ENCODE peak calls at places on chromosomes 4 and X, in six cellular contexts. P, K, N, L, Z and W are unnamed samples.

GRCh38 chr4:57905965-57906364 is 795.8 kb upstream of the IGFBP7 start:
- DNase-seq in P (no peak), K (no peak), N (no peak), L (no peak), Z (no peak), W (peak)

GRCh38 chr4:39706334-39706733 is 8.4 kb downstream of the UBE2K start:
- DNase-seq in P (peak), K (no peak), N (no peak), L (no peak), Z (no peak), W (no peak)

GRCh38 chrX:27995611-27996010 is 14.4 kb upstream of the DCAF8L1 start:
- DNase-seq in P (no peak), K (no peak), N (no peak), L (no peak), Z (no peak), W (no peak)

GRCh38 chr4:71195932-71196331 is 142.9 kb upstream of the SLC4A4 start:
- DNase-seq in P (peak), K (no peak), N (no peak), L (no peak), Z (no peak), W (no peak)

GRCh38 chr4:80005863-80006262 is 67.2 kb downstream of the ANTXR2 start:
- DNase-seq in P (no peak), K (no peak), N (no peak), L (no peak), Z (no peak), W (no peak)

GRCh38 chr4:68288046-68288740 is 42.7 kb upstream of the TMPRSS11B start:
- DNase-seq in P (no peak), K (no peak), N (no peak), L (no peak), Z (no peak), W (no peak)

GRCh38 chrX:47831788-47832187 is 4.9 kb upstream of the ZNF81 start:
- DNase-seq in P (peak), K (no peak), N (peak), L (no peak), Z (no peak), W (peak)

GRCh38 chr4:186954506-186954905 is 230.8 kb upstream of the FAT1 start:
- DNase-seq in P (no peak), K (no peak), N (no peak), L (no peak), Z (no peak), W (no peak)

GRCh38 chr4:94403735-94404134 is 48.0 kb upstream of the PDLIM5 start:
- DNase-seq in P (no peak), K (no peak), N (no peak), L (no peak), Z (no peak), W (peak)

GRCh38 chr4:54384563-54384962 is 155.5 kb downstream of the PDGFRA start:
- DNase-seq in P (peak), K (no peak), N (no peak), L (peak), Z (peak), W (no peak)

GRCh38 chrX:130393451-130394074 is 8.1 kb upstream of the GPR119 start:
- DNase-seq in P (peak), K (no peak), N (peak), L (peak), Z (no peak), W (peak)

GRCh38 chr4:169341490-169341889 is 70.7 kb upstream of the SH3RF1 start:
- DNase-seq in P (peak), K (no peak), N (no peak), L (no peak), Z (no peak), W (no peak)

GRCh38 chr4:187276786-187277408 is 553.2 kb upstream of the FAT1 start:
- DNase-seq in P (no peak), K (no peak), N (no peak), L (no peak), Z (no peak), W (no peak)

GRCh38 chrX:34365482-34365881 is 233.4 kb upstream of the FAM47A start:
- DNase-seq in P (peak), K (no peak), N (no peak), L (no peak), Z (no peak), W (no peak)

GRCh38 chrX:57772637-57773036 is 92.6 kb upstream of the NLRP2B start:
- DNase-seq in P (no peak), K (no peak), N (no peak), L (no peak), Z (no peak), W (no peak)

GRCh38 chr4:150126880-150127236 is 48.6 kb downstream of the DCLK2 start:
- DNase-seq in P (peak), K (no peak), N (no peak), L (no peak), Z (no peak), W (no peak)

GRCh38 chrX:112877771-112878173 is 37.1 kb upstream of the AMOT start:
- DNase-seq in P (no peak), K (no peak), N (no peak), L (no peak), Z (no peak), W (no peak)

GRCh38 chr4:140533951-140534480 is 10.0 kb downstream of the ELMOD2 start:
- DNase-seq in P (no peak), K (no peak), N (no peak), L (no peak), Z (no peak), W (no peak)

GRCh38 chr4:78529569-78530209 is 21.9 kb upstream of the ANXA3 start:
- DNase-seq in P (peak), K (no peak), N (no peak), L (no peak), Z (no peak), W (no peak)